ENCODE peak calls at places on chromosomes 7 and 10, in six cellular contexts. J is heart right ventricle, S is colonic mucosa, U is tibial artery, I is MM.1S, Q is gastrocnemius medialis. Y is an unnamed sample. For H3K27me3, the result is how much of the 10 kb centered on the place peaks cover.

GRCh38 chr7:2006921-2007381 is 225.8 kb downstream of the MAD1L1 start:
- DNase-seq in J (no peak), S (no peak), U (peak), I (no peak), Q (peak), Y (peak)

GRCh38 chr10:86043236-86043635 is 323.4 kb downstream of the GRID1 start:
- DNase-seq in J (no peak), S (no peak), U (peak), I (no peak), Q (no peak), Y (no peak)

GRCh38 chr7:20798081-20798693 is 11.5 kb upstream of the SP8 start:
- DNase-seq in J (peak), S (peak), U (no peak), I (peak), Q (no peak), Y (no peak)

GRCh38 chr10:52491246-52492000 is 177.3 kb downstream of the DKK1 start:
- DNase-seq in J (no peak), S (no peak), U (no peak), I (no peak), Q (no peak), Y (no peak)

GRCh38 chr10:94680544-94680943 is 3.0 kb upstream of the CYP2C18 start:
- DNase-seq in J (no peak), S (no peak), U (no peak), I (no peak), Q (no peak), Y (no peak)

GRCh38 chr10:103493911-103494877 is 689 bp downstream of the NEURL1 start:
- DNase-seq in J (no peak), S (no peak), U (no peak), I (peak), Q (no peak), Y (no peak)

GRCh38 chr10:75030371-75030770 is 81.1 kb upstream of the SAMD8 start:
- DNase-seq in J (no peak), S (no peak), U (no peak), I (no peak), Q (no peak), Y (no peak)

GRCh38 chr10:62652114-62652513 is 152.4 kb upstream of the ADO start:
- DNase-seq in J (no peak), S (no peak), U (no peak), I (no peak), Q (no peak), Y (no peak)

GRCh38 chr10:49534670-49535381 is 4.1 kb downstream of the ERCC6 start:
- DNase-seq in J (no peak), S (no peak), U (no peak), I (peak), Q (no peak), Y (no peak)

GRCh38 chr10:131786756-131787605 is 113.8 kb upstream of the PPP2R2D start:
- DNase-seq in J (no peak), S (peak), U (peak), I (peak), Q (no peak), Y (no peak)

GRCh38 chr10:17425584-17426262 is 28.7 kb downstream of the ST8SIA6 start:
- DNase-seq in J (no peak), S (no peak), U (no peak), I (no peak), Q (no peak), Y (no peak)

GRCh38 chr7:23347682-23348180 is 48.6 kb downstream of the MALSU1 start:
- DNase-seq in J (no peak), S (no peak), U (no peak), I (no peak), Q (no peak), Y (no peak)

GRCh38 chr10:71443676-71444075 is 47.0 kb downstream of the CDH23 start:
- DNase-seq in J (no peak), S (no peak), U (no peak), I (no peak), Q (no peak), Y (no peak)

GRCh38 chr10:11823989-11824346 is 812 bp downstream of the PROSER2 start:
- DNase-seq in J (no peak), S (no peak), U (no peak), I (no peak), Q (no peak), Y (no peak)

DNA sequence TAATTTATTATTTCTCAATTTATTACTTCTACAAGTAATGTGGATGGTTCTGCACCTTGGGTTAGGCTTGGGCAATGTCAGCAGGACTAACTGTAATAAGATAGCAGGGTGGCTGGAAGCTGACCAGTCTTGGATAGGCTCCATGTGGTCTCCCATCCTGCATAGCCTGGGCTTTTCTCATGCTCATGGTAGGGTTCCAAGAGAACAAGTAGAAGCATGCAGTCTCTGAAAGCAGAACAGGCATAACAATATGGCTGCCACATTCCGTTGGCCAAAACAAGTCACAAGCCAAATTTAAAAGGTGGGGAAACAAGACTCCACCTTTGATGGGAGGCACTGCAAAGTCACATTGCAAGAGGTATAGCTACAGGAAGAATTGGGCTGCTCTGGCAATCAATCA is 98.6 kb upstream of the MDFIC start:
- DNase-seq in J (no peak), S (no peak), U (no peak), I (no peak), Q (peak), Y (no peak)
- H3K27ac ChIP-seq in J (no peak), S (no peak), U (no peak), I (no peak), Q (no peak), Y (no peak)

DNA sequence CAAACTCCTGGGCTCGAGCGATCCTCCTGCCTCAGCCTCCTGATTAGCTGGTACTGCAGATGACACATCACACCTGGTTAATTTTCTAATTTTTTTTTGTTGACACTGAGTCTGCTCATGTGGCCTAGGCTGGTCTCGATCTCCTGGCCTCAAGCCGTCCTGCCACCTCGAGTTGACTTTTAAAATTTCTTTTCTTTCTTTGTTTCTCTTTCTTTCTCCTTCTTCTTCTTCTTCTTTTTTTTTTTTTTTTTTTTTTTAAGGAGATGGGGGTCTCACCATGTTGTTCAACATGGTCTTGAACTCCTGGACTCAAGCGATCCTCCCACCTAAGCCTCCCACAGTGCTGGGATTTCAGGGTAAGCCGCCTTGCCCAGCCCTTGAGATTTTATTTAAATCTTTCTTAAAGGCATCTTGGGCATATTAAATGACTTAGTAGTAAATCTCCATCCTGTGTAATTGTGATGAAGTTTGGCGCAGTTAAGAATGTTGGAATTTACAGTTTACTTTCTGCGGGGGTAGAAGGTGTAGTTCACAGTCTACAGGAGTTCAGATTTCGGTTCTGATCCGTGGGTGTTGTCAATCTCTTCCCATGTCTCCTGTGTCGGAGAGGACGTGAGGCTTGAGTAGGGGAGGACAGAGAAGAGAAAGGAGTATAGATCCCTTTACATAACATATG is 1.1 kb upstream of the ITGA8 start:
- DNase-seq in J (no peak), S (no peak), U (no peak), I (no peak), Q (no peak), Y (no peak)
- H3K27me3 ChIP-seq in J (under half), S (under half), U (under half), I (under half), Q (under half), Y (under half)

GRCh38 chr7:38206071-38206470 is 28.0 kb downstream of the STARD3NL start:
- DNase-seq in J (no peak), S (no peak), U (no peak), I (no peak), Q (no peak), Y (no peak)
- H3K27ac ChIP-seq in J (no peak), S (no peak), U (no peak), I (no peak), Q (no peak), Y (no peak)

DNA sequence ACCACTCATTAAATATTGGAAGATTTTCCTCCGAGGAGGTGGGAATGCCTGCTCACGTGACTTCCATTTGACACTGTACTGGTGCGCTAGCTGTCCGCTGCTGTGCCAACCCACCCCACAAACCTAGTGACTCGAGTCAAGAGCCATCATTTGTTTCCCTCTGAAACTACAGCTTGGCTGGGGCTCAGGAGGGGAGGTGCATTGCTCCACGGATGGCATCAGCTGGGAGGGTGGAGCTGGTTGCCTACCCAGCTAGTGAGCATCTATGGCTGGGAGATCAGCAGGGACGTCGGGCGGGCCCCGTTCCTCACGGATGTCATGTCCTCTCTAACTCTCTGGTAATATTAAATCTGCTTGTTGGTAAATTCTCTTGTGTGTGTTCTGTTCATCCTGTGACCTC is 9.5 kb upstream of the FOXL3 start:
- DNase-seq in J (no peak), S (no peak), U (no peak), I (no peak), Q (no peak), Y (peak)
- H3K27me3 ChIP-seq in J (under half), S (under half), U (under half), I (under half), Q (under half), Y (under half)